ENCODE peak calls at places on chromosomes 12 and 14, in eight cellular contexts. F is nucleus accumbens; X is iris pigment epithelial cell; S is NCI-H2171; P is Panc1; Q is astrocyte of the cerebellum; K is activated CD8-positive, alpha-beta memory T cell treated with anti-CD3 and anti-CD28 coated beads for 48 hours; D is fibroblast of the conjunctiva. O is an unnamed sample.

GRCh38 chr12:14902465-14902864 is 16.8 kb upstream of the MGP start:
- DNase-seq in Q (no peak), K (no peak), S (no peak), X (peak; percentile 71), P (no peak), F (no peak), D (no peak), O (no peak)

GRCh38 chr14:50067723-50068495 is 48.5 kb downstream of the VCPKMT start:
- DNase-seq in F (no peak), K (no peak), D (no peak), Q (peak; percentile 55), X (peak; percentile 89), P (no peak), S (no peak), O (peak; percentile 78)

GRCh38 chr12:33432992-33433391 is 6.6 kb downstream of the SYT10 start:
- DNase-seq in X (no peak), Q (no peak), K (no peak), P (no peak), F (no peak), S (no peak), D (no peak), O (no peak)

GRCh38 chr12:53750812-53751335 is 905 bp downstream of the CISTR start:
- DNase-seq in S (peak; percentile 68), F (no peak), D (no peak), Q (no peak), K (no peak), P (no peak), X (no peak), O (peak; percentile 75)

GRCh38 chr14:79915411-79915810 is 295.9 kb downstream of the DIO2 start:
- DNase-seq in Q (no peak), P (no peak), K (no peak), D (no peak), X (no peak), F (no peak), S (peak; percentile 17), O (peak; percentile 30)

GRCh38 chr12:131140697-131141096 is 187.0 kb downstream of the ADGRD1 start:
- DNase-seq in P (no peak), K (no peak), X (no peak), S (no peak), Q (no peak), F (no peak), D (no peak), O (no peak)

GRCh38 chr14:88611878-88612277 is 49.0 kb downstream of the ZC3H14 start:
- DNase-seq in P (no peak), S (no peak), D (no peak), F (no peak), Q (no peak), K (no peak), X (peak; percentile 39), O (no peak)

GRCh38 chr12:111842556-111843396 is 748 bp downstream of the MAPKAPK5 start:
- DNase-seq in Q (no peak), F (no peak), P (no peak), S (no peak), D (no peak), K (no peak), X (peak; percentile 16), O (peak; percentile 65)

GRCh38 chr12:16555630-16556029 is 50.3 kb downstream of the LMO3 start:
- DNase-seq in F (no peak), X (peak; percentile 70), Q (no peak), S (no peak), D (no peak), P (no peak), K (no peak), O (no peak)

GRCh38 chr12:131591136-131591535 is 119.8 kb upstream of the SFSWAP start:
- DNase-seq in K (no peak), F (no peak), Q (no peak), X (no peak), D (no peak), S (no peak), P (no peak), O (no peak)